ENCODE peak calls at places on chromosomes 3 and 15, in eight cellular contexts. One of them, this sample, is unnamed.

GRCh38 chr3:40765884-40766283 is 241.1 kb downstream of the ZNF621 start:
- DNase-seq in body of pancreas: no peak
- DNase-seq in G401: no peak
- DNase-seq in HT-29: no peak
- DNase-seq in AG20443: no peak
- DNase-seq in activated naive CD4-positive, alpha-beta T cell treated with anti-CD3 and anti-CD28 coated beads, Interleukin-2, amount 50 U/mL, for 72 hours: no peak
- DNase-seq in EH: no peak
- DNase-seq in MM.1S: no peak
- DNase-seq in this sample: no peak

GRCh38 chr3:16849240-16849639 is 35.5 kb upstream of the PLCL2 start:
- DNase-seq in body of pancreas: peak; percentile 82
- DNase-seq in G401: peak; percentile 52
- DNase-seq in HT-29: no peak
- DNase-seq in AG20443: no peak
- DNase-seq in activated naive CD4-positive, alpha-beta T cell treated with anti-CD3 and anti-CD28 coated beads, Interleukin-2, amount 50 U/mL, for 72 hours: no peak
- DNase-seq in EH: no peak
- DNase-seq in MM.1S: peak; percentile 43
- DNase-seq in this sample: peak; percentile 31

GRCh38 chr3:111619833-111620232 is 24.7 kb upstream of the ZBED2 start:
- DNase-seq in body of pancreas: no peak
- DNase-seq in G401: no peak
- DNase-seq in HT-29: no peak
- DNase-seq in AG20443: no peak
- DNase-seq in activated naive CD4-positive, alpha-beta T cell treated with anti-CD3 and anti-CD28 coated beads, Interleukin-2, amount 50 U/mL, for 72 hours: no peak
- DNase-seq in EH: peak; percentile 33
- DNase-seq in MM.1S: no peak
- DNase-seq in this sample: no peak

GRCh38 chr15:58483316-58483715 is 51.5 kb downstream of the LIPC start:
- DNase-seq in body of pancreas: no peak
- DNase-seq in G401: no peak
- DNase-seq in HT-29: no peak
- DNase-seq in AG20443: no peak
- DNase-seq in activated naive CD4-positive, alpha-beta T cell treated with anti-CD3 and anti-CD28 coated beads, Interleukin-2, amount 50 U/mL, for 72 hours: no peak
- DNase-seq in EH: no peak
- DNase-seq in MM.1S: no peak
- DNase-seq in this sample: no peak

GRCh38 chr15:55993804-55994539 is 560 bp upstream of the NEDD4 start:
- DNase-seq in body of pancreas: no peak
- DNase-seq in G401: peak; percentile 69
- DNase-seq in HT-29: peak; percentile 75
- DNase-seq in AG20443: no peak
- DNase-seq in activated naive CD4-positive, alpha-beta T cell treated with anti-CD3 and anti-CD28 coated beads, Interleukin-2, amount 50 U/mL, for 72 hours: no peak
- DNase-seq in EH: peak; percentile 73
- DNase-seq in MM.1S: no peak
- DNase-seq in this sample: no peak

GRCh38 chr3:168034152-168034928 is 61.4 kb downstream of the GOLIM4 start:
- DNase-seq in body of pancreas: no peak
- DNase-seq in G401: peak; percentile 16
- DNase-seq in HT-29: no peak
- DNase-seq in AG20443: peak; percentile 70
- DNase-seq in activated naive CD4-positive, alpha-beta T cell treated with anti-CD3 and anti-CD28 coated beads, Interleukin-2, amount 50 U/mL, for 72 hours: no peak
- DNase-seq in EH: peak; percentile 75
- DNase-seq in MM.1S: no peak
- DNase-seq in this sample: no peak

GRCh38 chr3:71684752-71685151 is 40.5 kb downstream of the EIF4E3 start:
- DNase-seq in body of pancreas: peak; percentile 19
- DNase-seq in G401: peak; percentile 18
- DNase-seq in HT-29: peak; percentile 13
- DNase-seq in AG20443: peak; percentile 82
- DNase-seq in activated naive CD4-positive, alpha-beta T cell treated with anti-CD3 and anti-CD28 coated beads, Interleukin-2, amount 50 U/mL, for 72 hours: no peak
- DNase-seq in EH: peak; percentile 90
- DNase-seq in MM.1S: no peak
- DNase-seq in this sample: peak; percentile 7

GRCh38 chr3:161475905-161476304 is 20.7 kb upstream of the OTOL1 start:
- DNase-seq in body of pancreas: no peak
- DNase-seq in G401: no peak
- DNase-seq in HT-29: peak; percentile 34
- DNase-seq in AG20443: no peak
- DNase-seq in activated naive CD4-positive, alpha-beta T cell treated with anti-CD3 and anti-CD28 coated beads, Interleukin-2, amount 50 U/mL, for 72 hours: no peak
- DNase-seq in EH: peak; percentile 4
- DNase-seq in MM.1S: no peak
- DNase-seq in this sample: no peak

GRCh38 chr3:46674031-46674592 is 19.4 kb downstream of the ALS2CL start:
- DNase-seq in body of pancreas: no peak
- DNase-seq in G401: no peak
- DNase-seq in HT-29: no peak
- DNase-seq in AG20443: no peak
- DNase-seq in activated naive CD4-positive, alpha-beta T cell treated with anti-CD3 and anti-CD28 coated beads, Interleukin-2, amount 50 U/mL, for 72 hours: peak; percentile 48
- DNase-seq in EH: no peak
- DNase-seq in MM.1S: no peak
- DNase-seq in this sample: no peak

GRCh38 chr3:124281453-124282316 is 289.8 kb upstream of the ROPN1 start:
- DNase-seq in body of pancreas: peak; percentile 13
- DNase-seq in G401: peak; percentile 24
- DNase-seq in HT-29: peak; percentile 73
- DNase-seq in AG20443: peak; percentile 71
- DNase-seq in activated naive CD4-positive, alpha-beta T cell treated with anti-CD3 and anti-CD28 coated beads, Interleukin-2, amount 50 U/mL, for 72 hours: no peak
- DNase-seq in EH: peak; percentile 69
- DNase-seq in MM.1S: peak; percentile 33
- DNase-seq in this sample: no peak

GRCh38 chr15:53307952-53308624 is 451.4 kb downstream of the WDR72 start:
- DNase-seq in body of pancreas: no peak
- DNase-seq in G401: no peak
- DNase-seq in HT-29: no peak
- DNase-seq in AG20443: no peak
- DNase-seq in activated naive CD4-positive, alpha-beta T cell treated with anti-CD3 and anti-CD28 coated beads, Interleukin-2, amount 50 U/mL, for 72 hours: no peak
- DNase-seq in EH: no peak
- DNase-seq in MM.1S: no peak
- DNase-seq in this sample: no peak

GRCh38 chr3:125367403-125368230 is 7.5 kb downstream of the ZNF148 start:
- DNase-seq in body of pancreas: no peak
- DNase-seq in G401: no peak
- DNase-seq in HT-29: no peak
- DNase-seq in AG20443: peak; percentile 64
- DNase-seq in activated naive CD4-positive, alpha-beta T cell treated with anti-CD3 and anti-CD28 coated beads, Interleukin-2, amount 50 U/mL, for 72 hours: no peak
- DNase-seq in EH: peak; percentile 64
- DNase-seq in MM.1S: no peak
- DNase-seq in this sample: no peak

GRCh38 chr3:115081444-115081843 is 65.6 kb downstream of the ZBTB20 start:
- DNase-seq in body of pancreas: no peak
- DNase-seq in G401: no peak
- DNase-seq in HT-29: no peak
- DNase-seq in AG20443: no peak
- DNase-seq in activated naive CD4-positive, alpha-beta T cell treated with anti-CD3 and anti-CD28 coated beads, Interleukin-2, amount 50 U/mL, for 72 hours: no peak
- DNase-seq in EH: no peak
- DNase-seq in MM.1S: no peak
- DNase-seq in this sample: no peak

GRCh38 chr3:5144316-5144994 is 22.4 kb downstream of the ARL8B start:
- DNase-seq in body of pancreas: no peak
- DNase-seq in G401: no peak
- DNase-seq in HT-29: peak; percentile 58
- DNase-seq in AG20443: no peak
- DNase-seq in activated naive CD4-positive, alpha-beta T cell treated with anti-CD3 and anti-CD28 coated beads, Interleukin-2, amount 50 U/mL, for 72 hours: no peak
- DNase-seq in EH: no peak
- DNase-seq in MM.1S: no peak
- DNase-seq in this sample: no peak

GRCh38 chr3:126913524-126913923 is 69.4 kb upstream of the PLXNA1 start:
- DNase-seq in body of pancreas: no peak
- DNase-seq in G401: no peak
- DNase-seq in HT-29: peak; percentile 72
- DNase-seq in AG20443: no peak
- DNase-seq in activated naive CD4-positive, alpha-beta T cell treated with anti-CD3 and anti-CD28 coated beads, Interleukin-2, amount 50 U/mL, for 72 hours: no peak
- DNase-seq in EH: no peak
- DNase-seq in MM.1S: peak; percentile 90
- DNase-seq in this sample: no peak

GRCh38 chr15:57947781-57948180 is 117.7 kb downstream of the ALDH1A2 start:
- DNase-seq in body of pancreas: peak; percentile 6
- DNase-seq in G401: no peak
- DNase-seq in HT-29: no peak
- DNase-seq in AG20443: peak; percentile 53
- DNase-seq in activated naive CD4-positive, alpha-beta T cell treated with anti-CD3 and anti-CD28 coated beads, Interleukin-2, amount 50 U/mL, for 72 hours: no peak
- DNase-seq in EH: peak; percentile 16
- DNase-seq in MM.1S: no peak
- DNase-seq in this sample: no peak

This sample was measured in SIG-M5.